ENCODE peak calls at places on chromosome 14, in ten cellular contexts. N is astrocyte of the hippocampus; H is activated effector memory CD4-positive, alpha-beta T cell treated with Interleukin-2 at 50 U/mL for 16 hours; I is NCI-H1092 treated with DMSO at 0.1 percent for 48 hours; G is GM10248; C is amygdala; T is NAMALWA; D is GM23248; M is cardiac fibroblast; A is fibroblast of the conjunctiva. K is an unnamed sample.

GRCh38 chr14:102211240-102211639 is 71.5 kb downstream of the WDR20 start:
- DNase-seq in T (no peak), N (no peak), M (no peak), D (no peak), C (no peak), I (no peak), H (no peak), A (no peak), G (no peak), K (no peak)

GRCh38 chr14:74535756-74536325 is 42.3 kb downstream of the ISCA2 start:
- DNase-seq in H (no peak), D (no peak), A (no peak), I (no peak), T (no peak), N (no peak), M (no peak), G (no peak), C (no peak), K (no peak)

GRCh38 chr14:51318777-51319176 is 78.7 kb downstream of the TMX1 start:
- DNase-seq in M (no peak), D (peak; percentile 40), C (no peak), G (no peak), I (no peak), A (no peak), N (no peak), H (no peak), T (no peak), K (no peak)

GRCh38 chr14:81070511-81070910 is 115.1 kb downstream of the TSHR start:
- DNase-seq in G (no peak), C (no peak), D (no peak), A (no peak), N (no peak), H (no peak), M (no peak), T (no peak), I (no peak), K (no peak)

GRCh38 chr14:21860172-21860571 is 186.6 kb upstream of the OR4E1 start:
- DNase-seq in M (peak; percentile 3), H (no peak), A (no peak), T (peak; percentile 58), D (peak; percentile 8), N (no peak), C (no peak), I (no peak), G (peak; percentile 11), K (peak; percentile 60)

GRCh38 chr14:99724196-99724891 is 40.2 kb downstream of the CYP46A1 start:
- DNase-seq in D (no peak), H (no peak), M (no peak), I (no peak), C (no peak), G (no peak), N (no peak), T (no peak), A (no peak), K (peak; percentile 61)

GRCh38 chr14:88695873-88696272 is 96.9 kb downstream of the EML5 start:
- DNase-seq in T (no peak), G (no peak), H (no peak), A (no peak), M (no peak), C (no peak), I (no peak), D (peak; percentile 29), N (peak; percentile 56), K (no peak)

GRCh38 chr14:104633276-104633861 is 28.8 kb upstream of the TMEM179 start:
- DNase-seq in T (no peak), N (no peak), M (no peak), I (no peak), C (peak; percentile 36), H (no peak), A (no peak), D (no peak), G (no peak), K (no peak)

GRCh38 chr14:93959239-93960107 is 16.9 kb downstream of the ASB2 start:
- DNase-seq in N (peak; percentile 94), T (peak; percentile 72), I (no peak), H (peak; percentile 89), A (peak; percentile 34), D (peak; percentile 95), G (peak; percentile 93), C (no peak), M (peak; percentile 72), K (peak; percentile 99)

GRCh38 chr14:60878536-60878935 is 102.3 kb downstream of the TRMT5 start:
- DNase-seq in T (no peak), D (peak; percentile 21), N (peak; percentile 20), C (no peak), M (peak; percentile 19), G (no peak), I (no peak), A (peak; percentile 82), H (no peak), K (no peak)

GRCh38 chr14:47186491-47186890 is 488.9 kb downstream of the MDGA2 start:
- DNase-seq in G (no peak), M (peak; percentile 1), I (no peak), A (no peak), C (no peak), N (peak; percentile 61), T (no peak), D (peak; percentile 31), H (no peak), K (no peak)

GRCh38 chr14:57487771-57488170 is 5.9 kb downstream of the CCDC198 start:
- DNase-seq in H (no peak), C (no peak), A (no peak), M (no peak), I (no peak), D (peak; percentile 63), T (no peak), N (peak; percentile 23), G (no peak), K (peak; percentile 40)

GRCh38 chr14:68506021-68506644 is 286.7 kb downstream of the ZFP36L1 start:
- DNase-seq in A (no peak), D (peak; percentile 85), G (no peak), H (no peak), M (peak; percentile 56), T (peak; percentile 5), C (no peak), N (peak; percentile 68), I (no peak), K (peak; percentile 77)

GRCh38 chr14:51022769-51023168 is 72.1 kb downstream of the TRIM9 start:
- DNase-seq in N (no peak), M (no peak), C (peak; percentile 27), G (no peak), T (no peak), A (no peak), H (no peak), D (no peak), I (no peak), K (no peak)

GRCh38 chr14:81454572-81455218 is 54.6 kb upstream of the STON2 start:
- DNase-seq in I (no peak), N (no peak), D (no peak), A (no peak), M (no peak), C (no peak), G (no peak), H (no peak), T (no peak), K (no peak)

GRCh38 chr14:93965287-93965821 is 11.0 kb downstream of the ASB2 start:
- DNase-seq in A (peak; percentile 74), H (no peak), N (peak; percentile 92), I (no peak), T (no peak), G (no peak), C (no peak), M (peak; percentile 65), D (peak; percentile 95), K (peak; percentile 67)

K was measured in Daoy.